ENCODE peak calls at places on chromosomes 16 and 17, in nine cellular contexts. H, G, Y, X, L, T, B, F and N are unnamed samples.

GRCh38 chr16:22641030-22641671 is 130.5 kb downstream of the NPIPB5 start:
- DNase-seq in H (no peak), G (no peak), Y (no peak), X (peak; percentile 26), L (peak; percentile 57), T (no peak), B (no peak), F (no peak), N (no peak)

GRCh38 chr16:2584742-2585650 is 47.2 kb downstream of the PDPK1 start:
- DNase-seq in H (no peak), G (no peak), Y (no peak), X (peak; percentile 3), L (peak; percentile 27), T (peak; percentile 27), B (no peak), F (peak; percentile 53), N (no peak)

GRCh38 chr16:82700541-82701240 is 73.9 kb downstream of the CDH13 start:
- DNase-seq in H (no peak), G (no peak), Y (no peak), X (no peak), L (peak; percentile 41), T (no peak), B (no peak), F (no peak), N (no peak)

GRCh38 chr17:2847601-2848255 is 51.5 kb downstream of the RAP1GAP2 start:
- DNase-seq in H (no peak), G (peak; percentile 12), Y (no peak), X (no peak), L (no peak), T (no peak), B (no peak), F (no peak), N (no peak)

GRCh38 chr17:78040561-78041400 is 82.3 kb downstream of the TNRC6C start:
- DNase-seq in H (peak; percentile 4), G (no peak), Y (no peak), X (peak; percentile 21), L (peak; percentile 83), T (peak; percentile 42), B (no peak), F (peak; percentile 59), N (no peak)

GRCh38 chr17:73594025-73594424 is 50.2 kb downstream of the SDK2 start:
- DNase-seq in H (no peak), G (no peak), Y (no peak), X (no peak), L (no peak), T (no peak), B (no peak), F (no peak), N (no peak)

GRCh38 chr17:83125515-83126274 is 46.3 kb downstream of the METRNL start:
- DNase-seq in H (no peak), G (no peak), Y (no peak), X (no peak), L (peak; percentile 58), T (no peak), B (no peak), F (no peak), N (no peak)

GRCh38 chr17:13153036-13153435 is 135.2 kb upstream of the ELAC2 start:
- DNase-seq in H (no peak), G (no peak), Y (no peak), X (no peak), L (peak; percentile 30), T (no peak), B (no peak), F (no peak), N (no peak)

GRCh38 chr16:82655315-82655714 is 28.5 kb downstream of the CDH13 start:
- DNase-seq in H (peak; percentile 54), G (no peak), Y (no peak), X (peak; percentile 92), L (peak; percentile 81), T (peak; percentile 29), B (peak; percentile 90), F (no peak), N (no peak)

GRCh38 chr17:77692571-77693161 is 265.8 kb upstream of the TNRC6C start:
- DNase-seq in H (no peak), G (no peak), Y (no peak), X (no peak), L (peak; percentile 39), T (no peak), B (no peak), F (no peak), N (no peak)

GRCh38 chr16:70778901-70779309 is 22.1 kb downstream of the VAC14 start:
- DNase-seq in H (no peak), G (no peak), Y (peak; percentile 66), X (no peak), L (peak; percentile 89), T (peak; percentile 61), B (peak; percentile 18), F (peak; percentile 49), N (no peak)

GRCh38 chr17:27747462-27748359 is 52.6 kb downstream of the NOS2 start:
- DNase-seq in H (no peak), G (no peak), Y (no peak), X (no peak), L (no peak), T (no peak), B (no peak), F (no peak), N (no peak)

GRCh38 chr16:2858245-2859025 is 465 bp upstream of the PRSS22 start:
- DNase-seq in H (no peak), G (no peak), Y (peak; percentile 5), X (no peak), L (no peak), T (peak; percentile 86), B (no peak), F (no peak), N (no peak)

GRCh38 chr16:28218109-28218508 is 6.3 kb upstream of the XPO6 start:
- DNase-seq in H (peak; percentile 38), G (peak; percentile 68), Y (peak; percentile 55), X (peak; percentile 78), L (peak; percentile 76), T (peak; percentile 40), B (peak; percentile 16), F (no peak), N (no peak)

GRCh38 chr16:89146211-89147005 is 25.1 kb upstream of the CDH15 start:
- DNase-seq in H (no peak), G (no peak), Y (no peak), X (no peak), L (no peak), T (no peak), B (no peak), F (no peak), N (no peak)

GRCh38 chr16:48903054-48903453 is 293.1 kb upstream of the N4BP1 start:
- DNase-seq in H (no peak), G (no peak), Y (no peak), X (no peak), L (no peak), T (no peak), B (no peak), F (no peak), N (no peak)

GRCh38 chr17:5065227-5065744 is 13.0 kb upstream of the ZFP3 start:
- DNase-seq in H (no peak), G (no peak), Y (no peak), X (no peak), L (no peak), T (no peak), B (no peak), F (no peak), N (no peak)